ENCODE peak calls at places on chromosome 3, in five cellular contexts. D is D341Med; Z is NCI-H748 treated with DMSO at 0.1 percent for 48 hours; I is activated naive CD4-positive, alpha-beta T cell treated with anti-CD3 and anti-CD28 coated beads, Interleukin-2, amount 50 U/mL, for 16 hours; J is activated T-cell treated with anti-CD3 and anti-CD28 coated beads for 48 hours. K is an unnamed sample.

GRCh38 chr3:139231555-139232281 is 112.1 kb upstream of the MRPS22 start:
- DNase-seq in I (no peak), Z (no peak), J (no peak), D (no peak), K (no peak)

GRCh38 chr3:27632431-27633223 is 89.5 kb downstream of the EOMES start:
- DNase-seq in D (peak), J (peak), I (peak), Z (peak), K (no peak)

GRCh38 chr3:139559541-139559940 is 20.0 kb upstream of the RBP1 start:
- DNase-seq in J (no peak), D (no peak), I (no peak), Z (peak), K (peak)

GRCh38 chr3:66115858-66116654 is 77.3 kb upstream of the MAGI1 start:
- DNase-seq in I (no peak), D (no peak), J (no peak), Z (no peak), K (peak)

GRCh38 chr3:2001306-2002108 is 97.2 kb upstream of the CNTN4 start:
- DNase-seq in Z (no peak), D (no peak), I (no peak), J (no peak), K (no peak)

GRCh38 chr3:128112406-128112968 is 11.1 kb downstream of the RUVBL1 start:
- DNase-seq in I (no peak), J (no peak), Z (no peak), D (no peak), K (peak)

GRCh38 chr3:182212479-182213076 is 500.9 kb downstream of the SOX2 start:
- DNase-seq in J (no peak), I (no peak), D (no peak), Z (peak), K (peak)

GRCh38 chr3:16807441-16807840 is 77.3 kb upstream of the PLCL2 start:
- DNase-seq in D (no peak), J (no peak), I (no peak), Z (no peak), K (no peak)

GRCh38 chr3:186869253-186870235 is 27.0 kb downstream of the ADIPOQ start:
- DNase-seq in I (no peak), J (no peak), D (no peak), Z (no peak), K (no peak)

GRCh38 chr3:102896851-102897621 is 462.2 kb downstream of the ZPLD1 start:
- DNase-seq in Z (no peak), D (no peak), J (no peak), I (no peak), K (no peak)

GRCh38 chr3:13045904-13046568 is 27.2 kb downstream of the IQSEC1 start:
- DNase-seq in Z (no peak), D (no peak), J (peak), I (no peak), K (no peak)

GRCh38 chr3:14492948-14493881 is 46.9 kb downstream of the GRIP2 start:
- DNase-seq in Z (no peak), D (no peak), J (no peak), I (no peak), K (no peak)

GRCh38 chr3:31615071-31615875 is 82.5 kb downstream of the STT3B start:
- DNase-seq in D (no peak), J (no peak), I (no peak), Z (peak), K (no peak)

GRCh38 chr3:10515884-10516495 is 10.6 kb upstream of the ATP2B2 start:
- DNase-seq in D (no peak), I (no peak), Z (no peak), J (no peak), K (no peak)

GRCh38 chr3:179347108-179347382 is 464 bp upstream of the MFN1 start:
- DNase-seq in I (no peak), D (peak), J (no peak), Z (no peak), K (no peak)

GRCh38 chr3:120559228-120560061 is 36.7 kb upstream of the NDUFB4 start:
- DNase-seq in I (no peak), J (no peak), Z (no peak), D (no peak), K (peak)

GRCh38 chr3:25812644-25813043 is 22.8 kb downstream of the OXSM start:
- DNase-seq in I (no peak), J (no peak), Z (no peak), D (no peak), K (no peak)

GRCh38 chr3:48015451-48016182 is 599 bp downstream of the MAP4 start:
- DNase-seq in J (no peak), D (no peak), Z (no peak), I (no peak), K (peak)

GRCh38 chr3:99925584-99925983 is 107.9 kb downstream of the CMSS1 start:
- DNase-seq in J (no peak), Z (no peak), D (peak), I (no peak), K (no peak)

GRCh38 chr3:85159376-85159775 is 200.6 kb downstream of the CADM2 start:
- DNase-seq in J (no peak), I (no peak), Z (no peak), D (no peak), K (peak)

GRCh38 chr3:119695480-119695879 is 7.3 kb upstream of the CFAP91 start:
- DNase-seq in D (peak), J (no peak), I (no peak), Z (no peak), K (no peak)

GRCh38 chr3:60557122-60557521 is 694.1 kb downstream of the FHIT start:
- DNase-seq in D (no peak), Z (no peak), I (no peak), J (no peak), K (no peak)

GRCh38 chr3:24416224-24416623 is 78.4 kb downstream of the THRB start:
- DNase-seq in J (no peak), Z (no peak), I (no peak), D (no peak), K (no peak)

GRCh38 chr3:73350988-73351387 is 273.8 kb downstream of the PDZRN3 start:
- DNase-seq in J (no peak), I (no peak), Z (no peak), D (no peak), K (no peak)

GRCh38 chr3:37423825-37424224 is 249.4 kb upstream of the LRRFIP2 start:
- DNase-seq in Z (no peak), D (no peak), J (no peak), I (no peak), K (no peak)

GRCh38 chr3:197590313-197590962 is 34.7 kb upstream of the BDH1 start:
- DNase-seq in D (no peak), J (no peak), I (no peak), Z (no peak), K (no peak)

GRCh38 chr3:10357095-10357494 is 36.2 kb upstream of the SEC13 start:
- DNase-seq in Z (no peak), J (no peak), I (no peak), D (no peak), K (no peak)

GRCh38 chr3:134328846-134329245 is 45.4 kb downstream of the AMOTL2 start:
- DNase-seq in J (no peak), I (no peak), Z (no peak), D (no peak), K (no peak)

GRCh38 chr3:72520690-72521308 is 327.4 kb downstream of the SHQ1 start:
- DNase-seq in Z (peak), I (peak), J (peak), D (no peak), K (peak)

GRCh38 chr3:88034463-88034862 is 24.3 kb downstream of the CGGBP1 start:
- DNase-seq in Z (no peak), D (no peak), I (no peak), J (no peak), K (no peak)

K was measured in Caki2.